ENCODE peak calls at places on chromosomes 6 and 20, in seven cellular contexts. One of them, this sample, is unnamed. For H3K9me3, the result is how much of the 10 kb centered on the place peaks cover.

GRCh38 chr6:26392932-26393636 is 9.0 kb upstream of the BTN3A1 start:
- DNase-seq in right atrium auricular region: no peak
- DNase-seq in NT2/D1: no peak
- DNase-seq in SJSA1: no peak
- DNase-seq in adrenal gland: no peak
- DNase-seq in psoas muscle: no peak
- DNase-seq in right cardiac atrium: no peak
- DNase-seq in this sample: no peak

GRCh38 chr6:142489722-142490610 is 188.2 kb downstream of the ADGRG6 start:
- DNase-seq in adrenal gland: no peak
- DNase-seq in NT2/D1: no peak
- DNase-seq in psoas muscle: no peak
- DNase-seq in right cardiac atrium: no peak
- DNase-seq in right atrium auricular region: no peak
- DNase-seq in SJSA1: no peak
- DNase-seq in this sample: no peak

GRCh38 chr6:175680-176079 is 116.6 kb upstream of the DUSP22 start:
- DNase-seq in NT2/D1: no peak
- DNase-seq in psoas muscle: no peak
- DNase-seq in right cardiac atrium: no peak
- DNase-seq in adrenal gland: no peak
- DNase-seq in SJSA1: no peak
- DNase-seq in right atrium auricular region: no peak
- DNase-seq in this sample: no peak

GRCh38 chr20:32636278-32636677 is 37.5 kb downstream of the C20orf203 start:
- DNase-seq in psoas muscle: no peak
- DNase-seq in right atrium auricular region: no peak
- DNase-seq in SJSA1: peak
- DNase-seq in right cardiac atrium: no peak
- DNase-seq in adrenal gland: no peak
- DNase-seq in NT2/D1: no peak
- DNase-seq in this sample: no peak

GRCh38 chr6:164967102-164967501 is 342.3 kb downstream of the C6orf118 start:
- DNase-seq in adrenal gland: no peak
- DNase-seq in SJSA1: no peak
- DNase-seq in psoas muscle: no peak
- DNase-seq in right cardiac atrium: no peak
- DNase-seq in right atrium auricular region: no peak
- DNase-seq in NT2/D1: no peak
- DNase-seq in this sample: no peak

GRCh38 chr20:2879148-2879547 is 5.9 kb downstream of the PTPRA start:
- DNase-seq in NT2/D1: no peak
- DNase-seq in SJSA1: no peak
- DNase-seq in psoas muscle: no peak
- DNase-seq in adrenal gland: no peak
- DNase-seq in right cardiac atrium: no peak
- DNase-seq in right atrium auricular region: no peak
- DNase-seq in this sample: peak

GRCh38 chr6:44049989-44050871 is 77.0 kb downstream of the MRPL14 start:
- DNase-seq in SJSA1: no peak
- DNase-seq in NT2/D1: no peak
- DNase-seq in adrenal gland: no peak
- DNase-seq in right atrium auricular region: no peak
- DNase-seq in psoas muscle: no peak
- DNase-seq in right cardiac atrium: peak
- DNase-seq in this sample: no peak

GRCh38 chr6:27891300-27891913 is 20.8 kb downstream of the OR2B2 start:
- DNase-seq in NT2/D1: no peak
- DNase-seq in right atrium auricular region: no peak
- DNase-seq in adrenal gland: no peak
- DNase-seq in right cardiac atrium: no peak
- DNase-seq in SJSA1: no peak
- DNase-seq in psoas muscle: no peak
- DNase-seq in this sample: no peak

GRCh38 chr20:6036213-6036612 is 17.6 kb downstream of the LRRN4 start:
- DNase-seq in adrenal gland: no peak
- DNase-seq in psoas muscle: no peak
- DNase-seq in NT2/D1: no peak
- DNase-seq in right atrium auricular region: no peak
- DNase-seq in right cardiac atrium: no peak
- DNase-seq in SJSA1: no peak
- DNase-seq in this sample: no peak

GRCh38 chr6:166977626-166978550 is 21.3 kb upstream of the CEP43 start:
- DNase-seq in right atrium auricular region: no peak
- DNase-seq in right cardiac atrium: no peak
- DNase-seq in adrenal gland: no peak
- DNase-seq in psoas muscle: no peak
- DNase-seq in SJSA1: no peak
- DNase-seq in NT2/D1: no peak
- DNase-seq in this sample: no peak

DNA sequence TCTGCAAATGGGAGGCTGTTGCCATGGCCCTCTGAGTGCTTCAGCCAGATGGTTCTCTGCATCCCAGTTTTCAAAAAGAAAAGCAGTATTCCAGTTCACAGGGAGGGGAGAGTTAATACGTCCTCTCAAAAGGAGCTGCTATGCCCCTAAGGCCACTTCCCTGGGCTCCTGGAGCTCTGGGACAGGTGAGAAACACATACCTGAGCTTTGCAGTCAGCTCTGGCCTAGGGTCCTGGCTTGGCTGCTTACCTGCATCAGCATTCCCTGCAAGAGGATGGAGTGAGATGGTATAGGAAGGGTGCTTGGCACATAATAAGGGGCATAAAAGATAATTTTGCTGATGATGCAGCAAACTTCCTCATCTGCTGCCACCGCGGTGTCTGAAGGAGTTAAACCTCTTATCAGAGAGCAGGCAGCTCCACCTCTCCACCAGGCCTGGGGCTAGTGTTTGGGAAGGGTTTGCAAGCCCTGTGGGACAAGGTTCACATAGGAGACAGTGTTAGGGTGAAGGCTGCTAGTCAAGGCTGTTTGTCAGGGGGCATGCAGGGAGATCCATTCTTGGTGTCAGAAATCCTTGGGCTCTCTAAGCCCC is 62.7 kb downstream of the SLC24A3 start:
- DNase-seq in NT2/D1: no peak
- DNase-seq in right cardiac atrium: no peak
- DNase-seq in right atrium auricular region: no peak
- DNase-seq in SJSA1: no peak
- DNase-seq in psoas muscle: no peak
- DNase-seq in adrenal gland: no peak
- DNase-seq in this sample: no peak
- H3K4me3 ChIP-seq in NT2/D1: no peak
- H3K4me3 ChIP-seq in right cardiac atrium: no peak
- H3K4me3 ChIP-seq in right atrium auricular region: no peak
- H3K4me3 ChIP-seq in SJSA1: no peak
- H3K4me3 ChIP-seq in psoas muscle: no peak
- H3K4me3 ChIP-seq in adrenal gland: no peak
- H3K4me3 ChIP-seq in this sample: no peak

GRCh38 chr20:55744896-55745295 is 260.4 kb downstream of the CBLN4 start:
- DNase-seq in adrenal gland: no peak
- DNase-seq in NT2/D1: no peak
- DNase-seq in right atrium auricular region: no peak
- DNase-seq in right cardiac atrium: no peak
- DNase-seq in SJSA1: no peak
- DNase-seq in psoas muscle: no peak
- DNase-seq in this sample: no peak
- H3K9me3 ChIP-seq in adrenal gland: under half
- H3K9me3 ChIP-seq in NT2/D1: under half
- H3K9me3 ChIP-seq in right atrium auricular region: under half
- H3K9me3 ChIP-seq in right cardiac atrium: under half
- H3K9me3 ChIP-seq in SJSA1: under half
- H3K9me3 ChIP-seq in psoas muscle: under half
- H3K9me3 ChIP-seq in this sample: under half

DNA sequence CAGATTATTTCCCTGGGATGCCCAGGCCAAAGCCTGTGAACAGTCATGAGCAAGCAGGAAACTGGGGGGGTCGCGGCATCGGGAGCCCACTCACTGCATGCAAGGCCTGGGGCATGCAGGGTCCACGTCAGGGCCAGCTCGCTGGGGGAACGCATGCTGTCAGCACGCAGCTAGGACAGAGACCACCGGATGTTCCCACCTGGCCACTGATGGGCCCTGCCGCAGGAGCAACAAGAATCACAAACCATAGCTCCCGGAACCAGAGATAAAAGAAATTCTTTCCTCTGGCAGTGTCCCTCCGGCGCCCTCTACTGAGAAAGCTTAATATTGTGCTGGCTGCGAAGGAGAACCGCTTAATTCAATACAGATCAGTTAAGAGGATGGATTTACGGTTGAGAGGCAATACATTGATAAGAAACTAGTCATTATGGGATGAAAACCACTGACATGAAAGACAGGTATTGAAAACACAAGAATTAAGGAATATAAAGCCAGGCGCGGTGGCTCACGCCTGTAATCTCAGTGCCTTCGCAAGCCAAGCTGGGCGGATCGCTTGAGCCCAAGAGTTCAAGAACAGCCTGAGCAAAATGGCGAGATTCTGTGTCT is 32.6 kb downstream of the C6orf15 start:
- DNase-seq in SJSA1: peak
- DNase-seq in right cardiac atrium: peak
- DNase-seq in right atrium auricular region: peak
- DNase-seq in psoas muscle: peak
- DNase-seq in NT2/D1: peak
- DNase-seq in adrenal gland: peak
- DNase-seq in this sample: peak
- H3K4me3 ChIP-seq in SJSA1: no peak
- H3K4me3 ChIP-seq in right cardiac atrium: no peak
- H3K4me3 ChIP-seq in right atrium auricular region: peak
- H3K4me3 ChIP-seq in psoas muscle: peak
- H3K4me3 ChIP-seq in NT2/D1: no peak
- H3K4me3 ChIP-seq in adrenal gland: no peak
- H3K4me3 ChIP-seq in this sample: no peak

DNA sequence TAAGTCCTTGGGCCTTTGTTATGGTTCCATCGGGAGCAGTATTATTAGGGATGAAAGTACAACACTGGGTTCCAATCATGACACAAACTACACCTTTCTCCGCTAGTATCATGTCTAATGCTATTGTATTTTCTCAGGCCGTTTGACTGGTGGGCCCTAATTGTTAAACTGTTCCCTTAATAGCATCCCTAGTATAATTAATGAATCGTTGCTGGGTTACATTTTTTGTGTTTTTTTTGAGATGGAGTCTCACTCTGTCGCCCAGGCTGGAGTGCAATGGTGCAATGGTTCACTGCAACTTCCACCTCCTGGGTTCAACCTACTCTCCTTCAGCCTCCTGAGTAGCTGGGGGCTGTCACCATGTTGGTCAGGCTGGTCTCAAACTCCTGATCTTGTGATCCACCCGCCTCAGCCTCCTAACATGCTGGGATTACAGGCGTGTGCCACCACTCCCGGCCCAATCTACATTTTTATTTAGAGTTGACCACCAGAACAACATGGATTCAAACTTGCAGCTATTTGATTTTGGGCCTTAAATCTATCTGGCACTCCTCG is 4.1 kb upstream of the ZNFX1 start:
- DNase-seq in psoas muscle: no peak
- DNase-seq in right cardiac atrium: no peak
- DNase-seq in adrenal gland: no peak
- DNase-seq in SJSA1: no peak
- DNase-seq in right atrium auricular region: no peak
- DNase-seq in NT2/D1: no peak
- DNase-seq in this sample: no peak
- H3K9me3 ChIP-seq in psoas muscle: under half
- H3K9me3 ChIP-seq in right cardiac atrium: under half
- H3K9me3 ChIP-seq in adrenal gland: under half
- H3K9me3 ChIP-seq in SJSA1: half or more
- H3K9me3 ChIP-seq in right atrium auricular region: under half
- H3K9me3 ChIP-seq in NT2/D1: half or more
- H3K9me3 ChIP-seq in this sample: under half

DNA sequence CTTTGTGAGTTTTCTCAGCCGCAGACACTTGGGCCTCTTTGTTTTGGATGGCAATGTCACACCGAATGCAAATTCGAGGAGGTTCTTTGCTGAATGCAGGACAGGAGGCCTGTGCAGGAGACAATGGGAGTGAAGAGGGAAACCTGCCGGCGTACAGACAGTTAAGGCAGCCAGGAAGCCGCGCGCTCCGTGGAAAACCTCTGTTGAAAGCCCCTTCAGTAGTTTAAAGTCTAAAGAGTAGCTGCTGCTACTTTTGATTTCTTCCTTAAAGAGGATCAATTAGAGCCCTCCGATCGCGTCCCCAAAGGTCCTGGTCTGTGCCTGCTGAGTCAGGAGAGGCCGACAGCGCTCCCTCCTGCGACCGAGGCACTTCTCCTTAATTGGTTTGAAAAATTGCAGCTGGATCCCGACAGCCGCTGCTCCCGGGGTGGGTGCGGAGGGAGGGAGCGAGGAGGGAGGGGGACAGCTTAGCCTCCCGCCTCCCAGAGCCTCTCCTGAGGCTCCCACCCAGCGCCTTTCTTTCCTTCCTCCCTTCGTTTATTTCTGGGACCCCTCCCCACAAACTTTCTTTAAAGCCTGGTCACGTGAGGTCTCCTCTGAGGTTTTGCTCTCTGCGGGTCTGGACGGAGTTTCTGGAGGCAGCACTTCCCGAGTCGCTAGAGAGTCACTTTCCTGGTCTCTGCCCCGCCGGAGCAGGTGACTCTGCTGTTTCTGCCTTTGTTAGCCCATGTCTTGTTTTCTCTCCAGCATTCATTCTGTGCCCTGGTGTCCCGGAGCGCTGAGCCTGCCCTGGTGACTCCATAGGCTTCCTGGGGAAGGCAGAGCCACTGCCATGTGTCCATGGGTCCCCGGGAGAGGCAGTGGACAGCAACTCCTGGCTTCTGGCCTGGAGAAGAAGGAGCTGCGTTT is 22.3 kb upstream of the RPP40 start:
- DNase-seq in psoas muscle: peak
- DNase-seq in adrenal gland: peak
- DNase-seq in right cardiac atrium: peak
- DNase-seq in NT2/D1: no peak
- DNase-seq in SJSA1: no peak
- DNase-seq in right atrium auricular region: peak
- DNase-seq in this sample: no peak
- H3K4me3 ChIP-seq in psoas muscle: peak
- H3K4me3 ChIP-seq in adrenal gland: peak
- H3K4me3 ChIP-seq in right cardiac atrium: peak
- H3K4me3 ChIP-seq in NT2/D1: peak
- H3K4me3 ChIP-seq in SJSA1: peak
- H3K4me3 ChIP-seq in right atrium auricular region: peak
- H3K4me3 ChIP-seq in this sample: peak

GRCh38 chr6:169415179-169415578 is 161.5 kb upstream of the THBS2 start:
- DNase-seq in right atrium auricular region: no peak
- DNase-seq in SJSA1: no peak
- DNase-seq in right cardiac atrium: no peak
- DNase-seq in NT2/D1: no peak
- DNase-seq in psoas muscle: no peak
- DNase-seq in adrenal gland: no peak
- DNase-seq in this sample: no peak
- H3K9me3 ChIP-seq in right atrium auricular region: under half
- H3K9me3 ChIP-seq in SJSA1: under half
- H3K9me3 ChIP-seq in right cardiac atrium: under half
- H3K9me3 ChIP-seq in NT2/D1: under half
- H3K9me3 ChIP-seq in psoas muscle: under half
- H3K9me3 ChIP-seq in adrenal gland: under half
- H3K9me3 ChIP-seq in this sample: under half

GRCh38 chr6:18415671-18416340 is 28.7 kb downstream of the RNF144B start:
- DNase-seq in psoas muscle: no peak
- DNase-seq in NT2/D1: no peak
- DNase-seq in right cardiac atrium: no peak
- DNase-seq in adrenal gland: no peak
- DNase-seq in SJSA1: no peak
- DNase-seq in right atrium auricular region: no peak
- DNase-seq in this sample: no peak
- H3K4me3 ChIP-seq in psoas muscle: peak
- H3K4me3 ChIP-seq in NT2/D1: no peak
- H3K4me3 ChIP-seq in right cardiac atrium: no peak
- H3K4me3 ChIP-seq in adrenal gland: no peak
- H3K4me3 ChIP-seq in SJSA1: no peak
- H3K4me3 ChIP-seq in right atrium auricular region: no peak
- H3K4me3 ChIP-seq in this sample: no peak